ENCODE peak calls at places on chromosomes 4 and X, in five cellular contexts. U is amygdala, G is cerebellar cortex, R is Daoy, D is bronchial epithelial cell. I is an unnamed sample.

GRCh38 chrX:46840946-46841740 is 4.3 kb downstream of the RP2 start:
- DNase-seq in U (no peak), G (peak), R (no peak), D (peak), I (no peak)

GRCh38 chr4:71550220-71551190 is 211.7 kb downstream of the SLC4A4 start:
- DNase-seq in U (no peak), G (no peak), R (no peak), D (peak), I (no peak)

GRCh38 chrX:154655786-154656185 is 2.4 kb upstream of the CTAG2 start:
- DNase-seq in U (no peak), G (no peak), R (no peak), D (no peak), I (no peak)

GRCh38 chr4:166635367-166635766 is 598.9 kb downstream of the SPOCK3 start:
- DNase-seq in U (no peak), G (no peak), R (no peak), D (no peak), I (no peak)

GRCh38 chrX:20144491-20144890 is 2.9 kb upstream of the EIF1AX start:
- DNase-seq in U (no peak), G (no peak), R (peak), D (peak), I (no peak)

GRCh38 chr4:42352049-42352448 is 45.2 kb upstream of the SHISA3 start:
- DNase-seq in U (no peak), G (no peak), R (no peak), D (no peak), I (no peak)

GRCh38 chr4:3136454-3136853 is 62.0 kb downstream of the HTT start:
- DNase-seq in U (no peak), G (no peak), R (no peak), D (no peak), I (no peak)

GRCh38 chr4:677431-678293 is 3.3 kb downstream of the MYL5 start:
- DNase-seq in U (no peak), G (no peak), R (peak), D (peak), I (no peak)

GRCh38 chr4:114383721-114384120 is 214.9 kb upstream of the UGT8 start:
- DNase-seq in U (no peak), G (no peak), R (peak), D (peak), I (no peak)

GRCh38 chr4:142406917-142407501 is 439.1 kb downstream of the INPP4B start:
- DNase-seq in U (no peak), G (no peak), R (no peak), D (no peak), I (no peak)

GRCh38 chr4:123046096-123046495 is 123.7 kb upstream of the NUDT6 start:
- DNase-seq in U (no peak), G (no peak), R (no peak), D (no peak), I (no peak)

GRCh38 chrX:6384391-6384790 is 150.5 kb downstream of the VCX3A start:
- DNase-seq in U (no peak), G (peak), R (no peak), D (no peak), I (no peak)

GRCh38 chr4:891747-892146 is 40.4 kb downstream of the GAK start:
- DNase-seq in U (no peak), G (no peak), R (no peak), D (no peak), I (no peak)

GRCh38 chr4:3122081-3122563 is 47.6 kb downstream of the HTT start:
- DNase-seq in U (no peak), G (no peak), R (peak), D (no peak), I (no peak)

GRCh38 chr4:67892905-67893304 is 9.1 kb upstream of the TMPRSS11D start:
- DNase-seq in U (no peak), G (no peak), R (no peak), D (no peak), I (no peak)

GRCh38 chr4:118224239-118224829 is 128.5 kb downstream of the PRSS12 start:
- DNase-seq in U (no peak), G (peak), R (peak), D (peak), I (no peak)

GRCh38 chr4:54547299-54548097 is 110.3 kb upstream of the KIT start:
- DNase-seq in U (no peak), G (no peak), R (no peak), D (peak), I (no peak)

GRCh38 chr4:55553442-55553841 is 6.7 kb upstream of the CLOCK start:
- DNase-seq in U (no peak), G (no peak), R (peak), D (no peak), I (peak)

GRCh38 chr4:65028592-65028991 is 619.3 kb upstream of the TECRL start:
- DNase-seq in U (no peak), G (no peak), R (no peak), D (no peak), I (no peak)

GRCh38 chr4:120773641-120774040 is 148.9 kb downstream of the PRDM5 start:
- DNase-seq in U (no peak), G (no peak), R (no peak), D (no peak), I (no peak)